ENCODE peak calls at places on chromosomes 5 and 9, in six cellular contexts. V, U, Y, M, C and N are unnamed samples.

GRCh38 chr5:125148076-125148475 is 401.6 kb upstream of the ZNF608 start:
- DNase-seq in U (no peak), C (no peak), V (no peak), M (no peak), Y (no peak), N (no peak)

GRCh38 chr5:144189800-144190429 is 19.2 kb downstream of the KCTD16 start:
- DNase-seq in U (peak), Y (peak), C (no peak), V (peak), M (peak), N (no peak)

GRCh38 chr5:88474574-88474973 is 205.9 kb upstream of the TMEM161B start:
- DNase-seq in M (no peak), Y (no peak), V (no peak), U (no peak), C (no peak), N (no peak)

GRCh38 chr5:172501708-172502379 is 47.5 kb upstream of the SH3PXD2B start:
- DNase-seq in M (no peak), C (no peak), U (no peak), V (no peak), Y (no peak), N (peak)

GRCh38 chr9:61667559-61668121 is 477.8 kb downstream of the SPATA31A7 start:
- DNase-seq in M (no peak), C (no peak), Y (no peak), U (no peak), V (no peak), N (peak)

GRCh38 chr5:392431-392988 is 50.5 kb upstream of the EXOC3 start:
- DNase-seq in Y (no peak), V (no peak), U (peak), C (no peak), M (peak), N (peak)

GRCh38 chr5:54610197-54610898 is 92.8 kb downstream of the SNX18 start:
- DNase-seq in C (no peak), U (no peak), Y (no peak), V (no peak), M (no peak), N (peak)

GRCh38 chr5:127340606-127341005 is 50.0 kb downstream of the MEGF10 start:
- DNase-seq in U (no peak), C (no peak), M (no peak), V (no peak), Y (no peak), N (no peak)

GRCh38 chr5:142095651-142096330 is 12.8 kb upstream of the NDFIP1 start:
- DNase-seq in Y (no peak), U (no peak), M (peak), V (peak), C (no peak), N (no peak)

GRCh38 chr5:55582256-55582655 is 47.5 kb upstream of the PLPP1 start:
- DNase-seq in U (no peak), V (no peak), M (no peak), C (no peak), Y (no peak), N (no peak)

GRCh38 chr9:35195683-35196082 is 33.9 kb downstream of the UNC13B start:
- DNase-seq in V (no peak), U (no peak), M (no peak), Y (no peak), C (no peak), N (no peak)

GRCh38 chr9:33139421-33140228 is 27.5 kb downstream of the B4GALT1 start:
- DNase-seq in V (no peak), M (no peak), U (no peak), Y (peak), C (peak), N (peak)

GRCh38 chr5:107275333-107275732 is 395.4 kb downstream of the EFNA5 start:
- DNase-seq in Y (no peak), U (no peak), V (no peak), C (no peak), M (no peak), N (no peak)

GRCh38 chr9:73348485-73348884 is 196.8 kb downstream of the ANXA1 start:
- DNase-seq in U (peak), M (no peak), C (no peak), V (no peak), Y (no peak), N (no peak)

GRCh38 chr5:10295619-10296326 is 11.9 kb downstream of the CMBL start:
- DNase-seq in Y (no peak), C (no peak), V (no peak), M (no peak), U (no peak), N (peak)

GRCh38 chr9:116543731-116544400 is 143.2 kb upstream of the TRIM32 start:
- DNase-seq in U (no peak), Y (no peak), C (no peak), V (no peak), M (no peak), N (no peak)

GRCh38 chr5:67006152-67006848 is 190.3 kb downstream of the CD180 start:
- DNase-seq in M (no peak), C (no peak), Y (no peak), V (no peak), U (no peak), N (no peak)

GRCh38 chr5:111241696-111242095 is 17.5 kb downstream of the CAMK4 start:
- DNase-seq in U (no peak), M (no peak), Y (no peak), V (no peak), C (no peak), N (no peak)

GRCh38 chr9:77132991-77133390 is 44.3 kb upstream of the VPS13A start:
- DNase-seq in V (no peak), Y (no peak), U (no peak), M (no peak), C (no peak), N (no peak)